ENCODE peak calls at places on chromosomes 12 and 14, in eight cellular contexts. D, G, U, J, E, R, L and Y are unnamed samples.

GRCh38 chr14:68680541-68681051 is 112.3 kb downstream of the ZFP36L1 start:
- DNase-seq in R (peak), G (no peak), D (no peak), E (no peak), U (peak), J (no peak), L (no peak), Y (no peak)

GRCh38 chr12:104280703-104281458 is 22.7 kb upstream of the EID3 start:
- DNase-seq in G (no peak), E (no peak), L (no peak), D (peak), U (peak), J (no peak), R (peak), Y (no peak)

GRCh38 chr12:104334581-104334980 is 31.0 kb downstream of the EID3 start:
- DNase-seq in R (no peak), U (no peak), J (no peak), G (no peak), E (no peak), D (no peak), L (no peak), Y (no peak)

GRCh38 chr12:43315961-43316360 is 236.0 kb downstream of the ADAMTS20 start:
- DNase-seq in J (no peak), L (no peak), G (no peak), R (peak), D (peak), E (no peak), U (no peak), Y (no peak)

GRCh38 chr14:86166541-86166940 is 636.6 kb downstream of the FLRT2 start:
- DNase-seq in U (no peak), E (no peak), D (no peak), J (no peak), R (no peak), L (no peak), G (no peak), Y (no peak)

GRCh38 chr14:24673059-24673458 is 39.1 kb upstream of the GZMB start:
- DNase-seq in L (no peak), E (no peak), R (no peak), J (no peak), U (no peak), D (no peak), G (no peak), Y (no peak)

GRCh38 chr12:68367136-68367535 is 35.0 kb upstream of the MDM1 start:
- DNase-seq in R (no peak), L (no peak), G (no peak), U (no peak), D (no peak), E (no peak), J (no peak), Y (no peak)

GRCh38 chr14:55129428-55130193 is 559 bp downstream of the LGALS3 start:
- DNase-seq in D (peak), U (peak), E (peak), R (peak), J (peak), G (peak), L (peak), Y (peak)

GRCh38 chr14:104371917-104372316 is 207.6 kb upstream of the C14orf180 start:
- DNase-seq in E (no peak), D (no peak), R (no peak), L (no peak), J (no peak), G (no peak), U (no peak), Y (peak)

GRCh38 chr12:82781288-82782078 is 94.8 kb downstream of the TMTC2 start:
- DNase-seq in U (no peak), R (no peak), D (no peak), L (no peak), J (no peak), G (no peak), E (no peak), Y (no peak)

GRCh38 chr12:81261508-81262207 is 183.8 kb downstream of the ACSS3 start:
- DNase-seq in D (no peak), J (no peak), E (no peak), R (peak), L (no peak), U (no peak), G (no peak), Y (no peak)
- TF ChIP-seq CTCF in D (no peak), J (no peak), E (no peak), R (peak), L (no peak), U (no peak), G (no peak), Y (no peak)

DNA sequence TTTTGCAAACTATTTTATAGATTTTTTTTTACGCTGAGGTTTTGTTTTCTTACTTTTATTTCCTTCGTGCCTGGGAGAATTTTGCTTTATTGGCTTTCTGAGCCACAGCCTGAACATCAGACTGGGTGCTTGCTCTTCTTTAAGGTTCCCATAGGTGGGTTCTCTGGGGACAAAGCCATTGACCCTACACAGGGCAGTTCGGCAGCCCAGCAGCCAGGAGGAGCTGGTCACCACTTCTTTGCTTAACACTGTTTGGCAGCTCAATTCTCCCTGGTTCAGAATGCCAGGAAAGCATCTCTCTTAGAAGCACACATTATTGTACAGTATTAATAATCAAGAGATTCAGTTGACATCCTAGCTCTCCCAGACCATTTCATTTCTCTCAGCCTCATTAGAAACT is 140.8 kb upstream of the NEDD1 start:
- DNase-seq in G (no peak), D (no peak), U (peak), E (no peak), L (no peak), R (peak), J (no peak), Y (no peak)
- TF ChIP-seq CTCF in G (no peak), D (peak), U (peak), E (no peak), L (no peak), R (peak), J (no peak), Y (peak)

GRCh38 chr12:61213646-61214045 is 1046.6 kb upstream of the USP15 start:
- DNase-seq in G (no peak), L (no peak), U (no peak), J (no peak), E (no peak), R (no peak), D (no peak), Y (no peak)
- TF ChIP-seq CTCF in G (no peak), L (no peak), U (no peak), J (no peak), E (no peak), R (no peak), D (no peak), Y (no peak)

GRCh38 chr12:116565963-116566362 is 6.8 kb downstream of the MAP1LC3B2 start:
- DNase-seq in D (no peak), J (no peak), U (no peak), R (no peak), E (no peak), G (no peak), L (no peak), Y (no peak)
- TF ChIP-seq CTCF in D (no peak), J (no peak), U (no peak), R (no peak), E (no peak), G (no peak), L (no peak), Y (no peak)